ENCODE peak calls at places on chromosomes 2 and 18, in four cellular contexts. P, I, J and O are unnamed samples.

GRCh38 chr2:216057688-216058193 is 23.9 kb downstream of the PECR start:
- DNase-seq in P (peak), I (no peak), J (peak), O (peak)

GRCh38 chr2:239182981-239183791 is 217.6 kb downstream of the HDAC4 start:
- DNase-seq in P (no peak), I (no peak), J (no peak), O (no peak)

GRCh38 chr2:11899896-11900295 is 153.5 kb downstream of the LPIN1 start:
- DNase-seq in P (no peak), I (no peak), J (no peak), O (no peak)

GRCh38 chr2:65429799-65430514 is 2.4 kb downstream of the SPRED2 start:
- DNase-seq in P (no peak), I (peak), J (no peak), O (peak)

GRCh38 chr18:49524951-49525350 is 36.9 kb upstream of the LIPG start:
- DNase-seq in P (no peak), I (no peak), J (no peak), O (no peak)

GRCh38 chr2:39141346-39142011 is 20.6 kb upstream of the SOS1 start:
- DNase-seq in P (no peak), I (no peak), J (no peak), O (no peak)

GRCh38 chr2:236659758-236660150 is 90.1 kb downstream of the ACKR3 start:
- DNase-seq in P (peak), I (peak), J (no peak), O (no peak)

GRCh38 chr2:127361929-127362328 is 25.8 kb downstream of the MAP3K2 start:
- DNase-seq in P (peak), I (no peak), J (no peak), O (peak)

GRCh38 chr2:37614061-37614802 is 57.2 kb downstream of the CDC42EP3 start:
- DNase-seq in P (peak), I (no peak), J (no peak), O (peak)

GRCh38 chr2:231932711-231932970 is 6.4 kb upstream of the NPPC start:
- DNase-seq in P (no peak), I (no peak), J (no peak), O (no peak)

DNA sequence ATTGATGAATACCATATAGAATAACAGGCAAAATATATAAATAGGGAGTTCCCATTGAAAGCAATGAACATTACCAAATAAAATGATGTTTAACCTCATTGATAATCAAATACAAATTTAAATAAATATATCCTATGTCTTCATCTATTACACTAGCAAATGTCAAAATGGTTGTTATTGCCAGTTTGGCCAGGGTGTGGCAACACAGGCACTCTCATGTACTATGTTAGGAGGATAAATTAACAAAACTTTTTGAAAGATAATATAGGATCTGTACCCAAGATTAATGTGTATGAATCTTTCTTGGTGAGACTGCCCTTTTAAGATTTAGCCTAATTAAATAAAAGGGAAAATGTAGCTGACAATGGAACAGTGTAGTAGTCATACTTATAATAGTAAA is 659.3 kb downstream of the ERBB4 start:
- DNase-seq in P (no peak), I (no peak), J (no peak), O (no peak)
- TF ChIP-seq CTCF in P (peak), I (no peak), J (no peak), O (no peak)

DNA sequence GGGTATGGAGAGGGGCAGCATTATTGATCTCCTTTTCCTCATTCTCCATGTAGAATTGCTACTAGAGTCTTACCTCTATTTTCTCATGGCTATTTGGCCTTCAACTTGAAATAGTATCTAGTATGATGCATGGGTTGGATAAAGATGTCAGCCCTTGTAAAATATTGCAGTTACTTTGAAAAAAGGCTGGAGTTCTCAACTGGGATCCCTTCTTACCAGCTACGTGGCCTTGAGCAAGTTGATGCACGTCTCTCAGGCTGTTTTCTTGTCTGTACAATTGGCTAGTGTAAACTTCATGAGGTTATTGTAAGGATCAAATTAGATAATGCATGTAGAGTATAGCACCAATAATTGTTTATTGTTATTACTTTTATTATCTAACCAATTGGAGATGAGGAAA is 50.2 kb downstream of the SEMA4F start:
- DNase-seq in P (no peak), I (no peak), J (no peak), O (no peak)
- TF ChIP-seq CTCF in P (no peak), I (no peak), J (no peak), O (no peak)

DNA sequence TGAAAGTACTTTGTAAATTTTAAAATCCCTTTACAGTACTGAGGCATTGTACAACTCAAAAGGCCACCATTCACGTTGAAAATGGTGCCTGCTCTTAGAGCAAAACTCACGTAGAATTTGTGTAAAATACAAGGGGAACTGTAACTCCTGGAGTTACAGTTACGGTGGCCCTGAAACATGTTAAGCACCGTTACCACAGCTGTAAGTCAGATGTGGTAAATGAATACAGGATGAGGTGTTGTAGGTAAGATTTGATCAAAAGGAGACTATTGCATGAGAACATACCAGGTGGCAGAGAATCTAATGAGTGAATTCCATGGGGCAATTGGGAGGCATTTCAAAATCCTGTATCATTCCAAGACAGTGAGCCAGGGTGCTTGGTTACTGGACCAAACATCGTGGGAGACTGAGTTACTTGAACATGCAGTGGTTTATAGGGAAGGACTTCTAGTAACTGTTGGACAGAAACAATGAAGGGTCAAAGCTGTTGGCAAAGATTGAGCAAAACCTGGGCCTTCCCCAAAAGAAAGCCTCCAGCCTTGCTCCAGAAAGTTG is 535.8 kb upstream of the POU3F3 start:
- DNase-seq in P (peak), I (no peak), J (no peak), O (no peak)
- TF ChIP-seq CTCF in P (no peak), I (no peak), J (no peak), O (no peak)

GRCh38 chr2:51795248-51795888 is 763.4 kb upstream of the NRXN1 start:
- DNase-seq in P (no peak), I (no peak), J (no peak), O (no peak)
- TF ChIP-seq CTCF in P (peak), I (no peak), J (no peak), O (no peak)

GRCh38 chr2:27663160-27663462 is 303 bp downstream of the SUPT7L start:
- DNase-seq in P (no peak), I (no peak), J (no peak), O (no peak)

GRCh38 chr2:27664245-27664574 is 521 bp downstream of the SLC4A1AP start:
- DNase-seq in P (no peak), I (no peak), J (no peak), O (no peak)

GRCh38 chr2:27661371-27661770 is 2.0 kb downstream of the SUPT7L start:
- DNase-seq in P (no peak), I (no peak), J (no peak), O (no peak)

GRCh38 chr2:27664622-27665363 is 1.1 kb downstream of the SLC4A1AP start:
- DNase-seq in P (no peak), I (no peak), J (no peak), O (no peak)

GRCh38 chr2:27663463-27664244 is at the start of the genes SLC4A1AP and SUPT7L:
- DNase-seq in P (peak), I (peak), J (peak), O (peak)
- TF ChIP-seq CTCF in P (no peak), I (no peak), J (no peak), O (no peak)

GRCh38 chr2:27014771-27015433 is 17.9 kb upstream of the TMEM214 start:
- DNase-seq in P (no peak), I (no peak), J (no peak), O (no peak)

GRCh38 chr2:27018142-27018541 is 14.6 kb upstream of the TMEM214 start:
- DNase-seq in P (no peak), I (peak), J (no peak), O (no peak)

GRCh38 chr2:27013738-27014137 is 19.0 kb upstream of the TMEM214 start:
- DNase-seq in P (no peak), I (no peak), J (no peak), O (no peak)

GRCh38 chr2:27019459-27020336 is 13.1 kb upstream of the TMEM214 start:
- DNase-seq in P (no peak), I (no peak), J (no peak), O (no peak)

GRCh38 chr2:27016801-27017325 is 15.9 kb upstream of the TMEM214 start:
- DNase-seq in P (peak), I (peak), J (peak), O (peak)
- TF ChIP-seq CTCF in P (peak), I (peak), J (peak), O (peak)

DNA sequence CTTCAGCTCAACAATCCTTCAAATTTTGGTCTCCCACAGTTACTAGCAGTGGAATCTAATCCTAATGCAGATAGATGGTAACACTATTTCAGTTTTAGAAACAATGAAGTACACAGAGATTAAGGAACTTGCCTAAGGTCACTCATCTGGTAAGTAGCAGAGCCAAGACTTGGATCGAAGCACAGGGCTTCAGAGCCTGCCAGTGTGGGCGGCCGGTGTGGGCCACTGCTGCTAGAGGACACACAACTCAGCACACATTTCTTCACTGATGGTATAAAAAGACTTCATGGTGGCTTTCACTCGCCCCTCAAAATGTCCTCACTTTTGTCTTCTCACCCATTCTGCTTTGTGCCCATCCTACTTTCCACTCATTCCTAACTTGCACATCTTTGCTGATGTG is 11.1 kb downstream of the C2orf74 start:
- DNase-seq in P (no peak), I (no peak), J (no peak), O (no peak)
- TF ChIP-seq CTCF in P (no peak), I (no peak), J (no peak), O (no peak)